ENCODE peak calls at places on chromosomes 1 and 21, in eight cellular contexts. Z is mesenchymal stem cell, X is MM.1S, A is neural progenitor cell, G is kidney, C is PC-3, K is neuronal stem cell, O is NT2/D1. E is an unnamed sample. For H3K9me3 and H3K4me1, the result is how much of the 10 kb centered on the place peaks cover.

GRCh38 chr1:41666991-41667631 is 182.6 kb upstream of the EDN2 start:
- DNase-seq in G (peak), C (peak), X (peak), Z (no peak), O (no peak), K (no peak), A (peak), E (no peak)

GRCh38 chr21:26736449-26736848 is 108.8 kb downstream of the ADAMTS1 start:
- DNase-seq in G (no peak), A (no peak), O (no peak), Z (peak), X (no peak), K (no peak), C (no peak), E (no peak)

GRCh38 chr1:230825061-230825803 is 43.1 kb downstream of the C1orf198 start:
- DNase-seq in A (no peak), C (peak), Z (peak), X (peak), O (no peak), G (no peak), K (no peak), E (peak)

GRCh38 chr21:45923146-45923545 is 58.4 kb upstream of the COL6A1 start:
- DNase-seq in A (peak), K (peak), G (peak), C (peak), O (peak), X (peak), Z (peak), E (peak)

GRCh38 chr1:26277261-26277661 is 2.6 kb upstream of the SH3BGRL3 start:
- DNase-seq in G (no peak), K (no peak), Z (no peak), A (no peak), C (peak), X (no peak), O (no peak), E (no peak)

GRCh38 chr21:39452965-39453332 is 1.2 kb downstream of the SH3BGR start:
- DNase-seq in C (no peak), K (no peak), A (peak), Z (no peak), G (no peak), O (no peak), X (no peak), E (no peak)

GRCh38 chr1:19311931-19312781 is at the start of the genes AKR7A2 and SLC66A1:
- DNase-seq in A (peak), O (peak), X (peak), G (peak), Z (peak), C (peak), K (peak), E (peak)

GRCh38 chr1:239040523-239040922 is 345.8 kb upstream of the CHRM3 start:
- DNase-seq in Z (no peak), A (no peak), X (no peak), O (no peak), G (no peak), C (no peak), K (no peak), E (peak)

GRCh38 chr1:230126529-230127104 is 59.6 kb downstream of the GALNT2 start:
- DNase-seq in K (no peak), A (no peak), G (no peak), Z (no peak), C (no peak), X (no peak), O (no peak), E (no peak)

GRCh38 chr1:240338837-240339236 is 247.2 kb downstream of the FMN2 start:
- DNase-seq in X (no peak), O (no peak), C (no peak), K (no peak), A (no peak), Z (no peak), G (no peak), E (no peak)

GRCh38 chr1:6352138-6352563 is 41.4 kb downstream of the ACOT7 start:
- DNase-seq in X (no peak), G (no peak), O (no peak), Z (no peak), C (peak), K (no peak), A (no peak), E (no peak)

GRCh38 chr1:111216751-111217150 is 10.8 kb upstream of the CHI3L2 start:
- DNase-seq in C (no peak), Z (no peak), A (no peak), O (no peak), X (no peak), K (no peak), G (no peak), E (no peak)

GRCh38 chr1:8712413-8713229 is 104.8 kb downstream of the RERE start:
- DNase-seq in C (peak), A (peak), G (no peak), O (peak), K (no peak), Z (peak), X (peak), E (peak)

GRCh38 chr1:183110466-183110865 is 75.6 kb upstream of the LAMC2 start:
- DNase-seq in G (no peak), O (no peak), Z (no peak), A (peak), C (no peak), X (no peak), K (no peak), E (peak)

GRCh38 chr1:170576980-170577379 is 45.0 kb downstream of the GORAB start:
- DNase-seq in C (no peak), A (no peak), G (no peak), Z (no peak), O (no peak), X (no peak), K (no peak), E (no peak)

GRCh38 chr1:20439282-20439681 is 46.7 kb downstream of the CAMK2N1 start:
- DNase-seq in C (peak), O (no peak), G (no peak), K (no peak), Z (peak), A (peak), X (no peak), E (peak)

GRCh38 chr1:27960762-27961645 is 1.2 kb downstream of the XKR8 start:
- DNase-seq in O (no peak), G (no peak), K (no peak), A (peak), X (no peak), C (peak), Z (peak), E (no peak)

GRCh38 chr1:15180189-15180588 is 26.6 kb downstream of the TMEM51 start:
- DNase-seq in G (no peak), Z (no peak), C (no peak), X (no peak), K (no peak), O (no peak), A (no peak), E (peak)

GRCh38 chr1:56417636-56418035 is 161.7 kb downstream of the PLPP3 start:
- DNase-seq in C (peak), Z (peak), K (no peak), A (no peak), O (no peak), X (no peak), G (no peak), E (peak)

GRCh38 chr1:192609110-192610079 is 26.6 kb upstream of the RGS13 start:
- DNase-seq in A (no peak), O (no peak), Z (no peak), K (no peak), G (peak), X (peak), C (no peak), E (no peak)

GRCh38 chr1:96837817-96838216 is 116.2 kb downstream of the PTBP2 start:
- DNase-seq in Z (no peak), G (no peak), O (no peak), X (no peak), A (no peak), K (no peak), C (no peak), E (no peak)

GRCh38 chr1:159009704-159010361 is at the start of gene IFI16:
- DNase-seq in O (no peak), C (peak), G (no peak), X (peak), K (no peak), A (no peak), Z (peak), E (peak)

GRCh38 chr1:219875860-219876259 is 52.5 kb downstream of the SLC30A10 start:
- DNase-seq in X (no peak), Z (no peak), O (no peak), C (no peak), G (no peak), A (no peak), K (no peak), E (no peak)

GRCh38 chr1:241357366-241358305 is 631 bp upstream of the RGS7 start:
- DNase-seq in C (no peak), O (no peak), G (no peak), Z (no peak), X (no peak), A (peak), K (no peak), E (peak)

GRCh38 chr1:55531644-55532043 is 316.5 kb upstream of the USP24 start:
- DNase-seq in X (no peak), G (no peak), A (no peak), K (no peak), O (no peak), C (no peak), Z (no peak), E (no peak)

GRCh38 chr1:90579212-90579802 is 137.8 kb downstream of the BARHL2 start:
- DNase-seq in A (peak), Z (peak), G (no peak), K (peak), O (no peak), X (peak), C (peak), E (peak)

GRCh38 chr1:66546045-66546810 is 12.3 kb downstream of the SGIP1 start:
- DNase-seq in O (no peak), C (no peak), G (no peak), Z (no peak), X (no peak), A (no peak), K (no peak), E (no peak)

GRCh38 chr1:67390041-67390887 is 39.9 kb downstream of the SERBP1 start:
- DNase-seq in K (no peak), X (no peak), G (no peak), C (peak), Z (peak), A (no peak), O (peak), E (no peak)

GRCh38 chr1:25065246-25066238 is 135.5 kb upstream of the RUNX3 start:
- DNase-seq in G (peak), Z (no peak), O (no peak), K (no peak), C (no peak), X (no peak), A (no peak), E (peak)

GRCh38 chr1:27605796-27606707 is 2.1 kb upstream of the AHDC1 start:
- DNase-seq in K (peak), A (peak), C (peak), Z (peak), G (no peak), X (peak), O (peak), E (peak)

GRCh38 chr1:8257621-8258020 is 60.3 kb upstream of the SLC45A1 start:
- DNase-seq in O (no peak), C (peak), X (no peak), G (no peak), K (no peak), Z (no peak), A (no peak), E (no peak)

GRCh38 chr1:66788231-66788939 is 12.7 kb downstream of the INSL5 start:
- DNase-seq in Z (no peak), K (no peak), O (no peak), X (peak), G (no peak), A (no peak), C (peak), E (no peak)

GRCh38 chr1:21292991-21293536 is 2.8 kb upstream of the ECE1 start:
- DNase-seq in K (no peak), C (no peak), G (no peak), A (no peak), Z (no peak), O (no peak), X (peak), E (no peak)

GRCh38 chr1:63545780-63546179 is 22.5 kb downstream of the EFCAB7 start:
- DNase-seq in K (no peak), A (no peak), X (no peak), C (peak), O (no peak), G (no peak), Z (peak), E (peak)

GRCh38 chr21:26572026-26572425 is 1.1 kb downstream of the CYYR1 start:
- DNase-seq in C (no peak), O (no peak), K (no peak), Z (no peak), G (no peak), X (no peak), A (no peak), E (no peak)

GRCh38 chr1:248823517-248824001 is 2.2 kb downstream of the SH3BP5L start:
- DNase-seq in O (no peak), X (no peak), K (no peak), Z (no peak), A (no peak), G (no peak), C (peak), E (no peak)

GRCh38 chr1:241045659-241046058 is 311.3 kb downstream of the RGS7 start:
- DNase-seq in X (no peak), A (peak), K (no peak), O (peak), Z (no peak), C (no peak), G (no peak), E (no peak)

GRCh38 chr1:115976062-115976899 is at the start of gene SLC22A15:
- DNase-seq in A (peak), Z (peak), C (peak), K (peak), X (peak), G (peak), O (peak), E (peak)

GRCh38 chr1:10195570-10195969 is 14.8 kb upstream of the KIF1B start:
- DNase-seq in Z (peak), G (no peak), X (no peak), C (peak), O (no peak), K (no peak), A (no peak), E (peak)

GRCh38 chr1:66520655-66521054 is 13.3 kb upstream of the SGIP1 start:
- DNase-seq in A (no peak), O (no peak), C (no peak), X (no peak), K (no peak), G (no peak), Z (no peak), E (no peak)

DNA sequence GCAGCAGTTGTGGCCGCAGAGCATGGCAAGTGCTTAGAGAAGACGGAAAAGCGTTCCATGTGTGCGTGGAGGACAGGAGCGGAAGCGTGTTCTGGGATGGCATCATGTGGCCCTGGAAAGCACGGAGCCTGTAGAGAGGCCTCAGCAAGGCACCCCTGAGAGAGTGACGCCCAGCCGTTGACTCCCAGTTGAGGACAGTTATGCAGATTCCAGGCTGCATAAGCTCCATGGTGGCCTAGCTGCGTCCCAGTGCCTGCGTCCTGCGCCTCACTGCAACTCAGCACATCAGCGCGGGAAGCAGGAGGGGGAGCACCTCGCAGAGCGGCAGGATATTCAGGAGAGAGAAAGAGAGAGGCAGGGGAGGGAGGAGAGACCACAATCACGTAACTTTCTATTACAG is 49.0 kb upstream of the TTC34 start:
- DNase-seq in K (no peak), A (no peak), G (peak), O (no peak), X (no peak), C (no peak), Z (no peak), E (no peak)
- H3K9me3 ChIP-seq in K (under half), A (under half), G (under half), O (under half), X (under half), C (under half), Z (under half), E (under half)

GRCh38 chr1:23977187-23977853 is 2.8 kb downstream of the SRSF10 start:
- DNase-seq in O (no peak), Z (no peak), C (no peak), A (no peak), X (peak), K (no peak), G (no peak), E (no peak)
- H3K4me1 ChIP-seq in O (under half), Z (under half), C (under half), A (under half), X (under half), K (under half), G (under half), E (under half)

GRCh38 chr1:54337928-54338327 is 68.3 kb downstream of the SSBP3 start:
- DNase-seq in G (no peak), C (no peak), X (no peak), A (no peak), K (no peak), Z (peak), O (no peak), E (no peak)

GRCh38 chr1:54334996-54335395 is 71.2 kb downstream of the SSBP3 start:
- DNase-seq in X (no peak), A (no peak), O (no peak), G (no peak), C (no peak), K (no peak), Z (peak), E (peak)

GRCh38 chr1:54336121-54336520 is 70.1 kb downstream of the SSBP3 start:
- DNase-seq in X (no peak), Z (no peak), C (no peak), G (no peak), A (no peak), O (no peak), K (no peak), E (no peak)

GRCh38 chr1:54337034-54337433 is 69.2 kb downstream of the SSBP3 start:
- DNase-seq in C (no peak), O (no peak), X (no peak), Z (no peak), K (no peak), A (no peak), G (no peak), E (no peak)

DNA sequence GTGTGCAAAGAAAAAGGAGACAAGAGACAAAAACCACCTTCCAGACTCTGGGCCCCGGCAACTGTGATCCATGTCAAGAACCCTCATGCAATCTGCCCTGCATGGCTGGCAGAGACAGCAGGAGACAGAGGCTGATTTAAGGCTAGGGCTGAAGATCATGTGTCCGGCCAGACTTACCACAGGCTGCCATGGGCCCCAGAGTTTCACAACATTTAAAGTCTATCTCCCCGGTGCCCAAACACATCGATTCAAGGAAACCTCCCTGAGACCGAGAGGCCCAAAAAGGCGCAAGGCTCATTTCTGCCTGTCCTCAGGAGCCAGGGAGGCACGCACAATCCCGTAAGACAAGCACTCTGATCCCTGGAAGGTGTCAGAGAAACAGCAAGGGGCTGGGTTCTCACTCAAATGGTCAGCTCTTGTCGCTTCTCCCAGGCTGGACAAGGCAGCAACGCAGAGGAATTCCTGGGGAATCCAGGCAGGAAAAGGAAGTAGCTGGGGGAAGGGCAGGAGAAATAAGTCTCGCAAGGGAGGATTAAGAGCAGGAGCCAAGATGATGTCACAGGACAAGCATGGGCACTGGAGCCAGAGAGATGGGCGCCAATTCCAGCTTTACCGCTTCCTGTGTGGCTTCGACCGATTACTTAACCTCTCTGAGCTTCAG is 70.7 kb downstream of the SSBP3 start:
- DNase-seq in Z (peak), C (peak), O (no peak), K (no peak), X (no peak), A (no peak), G (no peak), E (peak)
- H3K9ac ChIP-seq in Z (peak), C (no peak), O (no peak), K (no peak), X (no peak), A (no peak), G (peak), E (peak)

DNA sequence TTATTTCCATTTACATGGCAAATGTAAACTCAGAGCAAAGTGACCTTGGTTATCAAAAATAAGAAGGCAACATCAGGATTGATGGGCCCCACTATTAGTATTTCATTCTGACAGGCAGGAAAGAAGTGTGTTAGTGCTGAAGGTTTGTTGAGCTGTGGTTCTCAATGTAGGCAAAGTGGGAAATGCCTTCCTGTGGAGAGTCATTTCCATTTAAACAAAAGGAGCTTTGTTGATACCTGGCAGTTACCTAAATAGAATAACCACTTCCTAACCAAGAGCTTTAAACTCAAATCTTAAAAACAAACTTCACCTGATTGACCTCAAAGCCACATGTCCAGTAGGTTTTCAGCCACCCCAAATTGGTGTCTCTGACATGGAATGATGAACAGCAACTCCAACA is 579.9 kb upstream of the BEND5 start:
- DNase-seq in K (no peak), A (no peak), G (no peak), X (no peak), C (peak), Z (no peak), O (peak), E (no peak)
- H3K9me3 ChIP-seq in K (under half), A (under half), G (under half), X (under half), C (under half), Z (under half), O (under half), E (under half)

GRCh38 chr1:181149326-181150000 is 61.0 kb downstream of the IER5 start:
- DNase-seq in Z (no peak), A (no peak), X (peak), C (no peak), K (no peak), G (no peak), O (no peak), E (no peak)

GRCh38 chr1:181148636-181149035 is 60.1 kb downstream of the IER5 start:
- DNase-seq in G (no peak), A (no peak), Z (no peak), K (no peak), X (no peak), C (no peak), O (no peak), E (no peak)

GRCh38 chr1:181150842-181151241 is 62.3 kb downstream of the IER5 start:
- DNase-seq in A (no peak), O (no peak), C (no peak), X (no peak), G (no peak), K (no peak), Z (no peak), E (no peak)

GRCh38 chr1:181151378-181152326 is 63.2 kb downstream of the IER5 start:
- DNase-seq in G (no peak), O (no peak), C (no peak), A (no peak), K (no peak), Z (peak), X (no peak), E (peak)

DNA sequence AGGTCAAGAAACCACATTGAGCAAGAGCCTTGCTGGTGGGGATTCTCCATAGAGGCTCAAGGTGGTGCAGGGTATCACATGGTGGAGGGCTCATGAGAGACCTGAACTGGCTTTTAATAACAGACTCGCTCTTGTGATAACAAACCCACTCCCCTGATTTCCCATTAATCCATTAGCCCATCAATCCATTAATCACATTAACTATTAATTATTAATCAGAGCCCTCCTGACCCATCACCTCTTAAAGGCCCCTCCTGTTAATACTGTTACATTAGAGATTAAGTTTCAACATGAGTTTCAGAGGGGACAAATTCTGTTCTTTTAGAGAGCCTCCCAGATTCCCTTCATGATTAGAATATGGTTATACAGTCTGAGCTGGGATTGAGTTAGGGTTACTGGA is 61.8 kb downstream of the IER5 start:
- DNase-seq in K (no peak), X (no peak), G (no peak), A (no peak), C (no peak), O (no peak), Z (no peak), E (no peak)
- H3K4me1 ChIP-seq in K (under half), X (half or more), G (under half), A (under half), C (under half), O (under half), Z (under half), E (under half)